ENCODE peak calls at places on chromosome 12, in seven cellular contexts. One of them, this sample, is unnamed.

GRCh38 chr12:93763746-93764147 is 86.6 kb downstream of the CRADD start:
- DNase-seq in substantia nigra: no peak
- DNase-seq in A549: no peak
- DNase-seq in cardiac muscle cell: no peak
- DNase-seq in left ventricle myocardium inferior: no peak
- DNase-seq in A673: no peak
- DNase-seq in psoas muscle: no peak
- DNase-seq in this sample: no peak

GRCh38 chr12:52058631-52059324 is 7.5 kb downstream of the NR4A1 start:
- DNase-seq in substantia nigra: peak
- DNase-seq in A549: no peak
- DNase-seq in cardiac muscle cell: no peak
- DNase-seq in left ventricle myocardium inferior: no peak
- DNase-seq in A673: no peak
- DNase-seq in psoas muscle: no peak
- DNase-seq in this sample: no peak

GRCh38 chr12:120759591-120760348 is 34.1 kb downstream of the ACADS start:
- DNase-seq in substantia nigra: no peak
- DNase-seq in A549: no peak
- DNase-seq in cardiac muscle cell: no peak
- DNase-seq in left ventricle myocardium inferior: no peak
- DNase-seq in A673: no peak
- DNase-seq in psoas muscle: no peak
- DNase-seq in this sample: no peak

GRCh38 chr12:64395739-64396138 is 5.2 kb upstream of the C12orf56 start:
- DNase-seq in substantia nigra: no peak
- DNase-seq in A549: no peak
- DNase-seq in cardiac muscle cell: no peak
- DNase-seq in left ventricle myocardium inferior: no peak
- DNase-seq in A673: no peak
- DNase-seq in psoas muscle: no peak
- DNase-seq in this sample: no peak

GRCh38 chr12:27635349-27635972 is 60.8 kb upstream of the REP15 start:
- DNase-seq in substantia nigra: no peak
- DNase-seq in A549: peak
- DNase-seq in cardiac muscle cell: peak
- DNase-seq in left ventricle myocardium inferior: no peak
- DNase-seq in A673: peak
- DNase-seq in psoas muscle: no peak
- DNase-seq in this sample: no peak

GRCh38 chr12:50120521-50120920 is 8.5 kb downstream of the COX14 start:
- DNase-seq in substantia nigra: no peak
- DNase-seq in A549: no peak
- DNase-seq in cardiac muscle cell: no peak
- DNase-seq in left ventricle myocardium inferior: no peak
- DNase-seq in A673: no peak
- DNase-seq in psoas muscle: no peak
- DNase-seq in this sample: no peak

GRCh38 chr12:62813031-62813829 is 121.7 kb downstream of the PPM1H start:
- DNase-seq in substantia nigra: peak
- DNase-seq in A549: peak
- DNase-seq in cardiac muscle cell: peak
- DNase-seq in left ventricle myocardium inferior: peak
- DNase-seq in A673: peak
- DNase-seq in psoas muscle: peak
- DNase-seq in this sample: no peak

GRCh38 chr12:89370850-89371249 is 18.5 kb upstream of the DUSP6 start:
- DNase-seq in substantia nigra: no peak
- DNase-seq in A549: no peak
- DNase-seq in cardiac muscle cell: no peak
- DNase-seq in left ventricle myocardium inferior: no peak
- DNase-seq in A673: peak
- DNase-seq in psoas muscle: no peak
- DNase-seq in this sample: peak

GRCh38 chr12:31035944-31036665 is 37.6 kb upstream of the DDX11 start:
- DNase-seq in substantia nigra: no peak
- DNase-seq in A549: no peak
- DNase-seq in cardiac muscle cell: no peak
- DNase-seq in left ventricle myocardium inferior: no peak
- DNase-seq in A673: peak
- DNase-seq in psoas muscle: no peak
- DNase-seq in this sample: no peak

GRCh38 chr12:113528606-113529005 is 56.9 kb upstream of the LHX5 start:
- DNase-seq in substantia nigra: no peak
- DNase-seq in A549: no peak
- DNase-seq in cardiac muscle cell: no peak
- DNase-seq in left ventricle myocardium inferior: no peak
- DNase-seq in A673: no peak
- DNase-seq in psoas muscle: no peak
- DNase-seq in this sample: no peak

GRCh38 chr12:95630496-95630895 is 79.2 kb upstream of the USP44 start:
- DNase-seq in substantia nigra: no peak
- DNase-seq in A549: no peak
- DNase-seq in cardiac muscle cell: no peak
- DNase-seq in left ventricle myocardium inferior: no peak
- DNase-seq in A673: no peak
- DNase-seq in psoas muscle: no peak
- DNase-seq in this sample: no peak

GRCh38 chr12:91382081-91382543 is 199.5 kb upstream of the DCN start:
- DNase-seq in substantia nigra: peak
- DNase-seq in A549: peak
- DNase-seq in cardiac muscle cell: peak
- DNase-seq in left ventricle myocardium inferior: peak
- DNase-seq in A673: peak
- DNase-seq in psoas muscle: peak
- DNase-seq in this sample: no peak

GRCh38 chr12:63319386-63319785 is 168.4 kb upstream of the AVPR1A start:
- DNase-seq in substantia nigra: no peak
- DNase-seq in A549: peak
- DNase-seq in cardiac muscle cell: peak
- DNase-seq in left ventricle myocardium inferior: no peak
- DNase-seq in A673: peak
- DNase-seq in psoas muscle: no peak
- DNase-seq in this sample: peak

GRCh38 chr12:112419269-112420133 is 754 bp downstream of the PTPN11 start:
- DNase-seq in substantia nigra: no peak
- DNase-seq in A549: peak
- DNase-seq in cardiac muscle cell: peak
- DNase-seq in left ventricle myocardium inferior: peak
- DNase-seq in A673: peak
- DNase-seq in psoas muscle: peak
- DNase-seq in this sample: peak

GRCh38 chr12:39443704-39444234 is 849 bp upstream of the KIF21A start:
- DNase-seq in substantia nigra: no peak
- DNase-seq in A549: peak
- DNase-seq in cardiac muscle cell: no peak
- DNase-seq in left ventricle myocardium inferior: no peak
- DNase-seq in A673: no peak
- DNase-seq in psoas muscle: no peak
- DNase-seq in this sample: no peak

GRCh38 chr12:26198742-26199141 is 3.4 kb downstream of the SSPN start:
- DNase-seq in substantia nigra: no peak
- DNase-seq in A549: no peak
- DNase-seq in cardiac muscle cell: no peak
- DNase-seq in left ventricle myocardium inferior: peak
- DNase-seq in A673: no peak
- DNase-seq in psoas muscle: peak
- DNase-seq in this sample: no peak

GRCh38 chr12:32024884-32025599 is 65.8 kb downstream of the RESF1 start:
- DNase-seq in substantia nigra: no peak
- DNase-seq in A549: no peak
- DNase-seq in cardiac muscle cell: peak
- DNase-seq in left ventricle myocardium inferior: no peak
- DNase-seq in A673: no peak
- DNase-seq in psoas muscle: no peak
- DNase-seq in this sample: no peak

GRCh38 chr12:27185234-27186045 is 58.6 kb upstream of the STK38L start:
- DNase-seq in substantia nigra: no peak
- DNase-seq in A549: no peak
- DNase-seq in cardiac muscle cell: no peak
- DNase-seq in left ventricle myocardium inferior: no peak
- DNase-seq in A673: no peak
- DNase-seq in psoas muscle: no peak
- DNase-seq in this sample: no peak

GRCh38 chr12:70637286-70637685 is at the start of gene PTPRB:
- DNase-seq in substantia nigra: no peak
- DNase-seq in A549: no peak
- DNase-seq in cardiac muscle cell: no peak
- DNase-seq in left ventricle myocardium inferior: no peak
- DNase-seq in A673: no peak
- DNase-seq in psoas muscle: no peak
- DNase-seq in this sample: no peak

GRCh38 chr12:78398750-78399149 is 465.8 kb upstream of the SYT1 start:
- DNase-seq in substantia nigra: no peak
- DNase-seq in A549: no peak
- DNase-seq in cardiac muscle cell: no peak
- DNase-seq in left ventricle myocardium inferior: no peak
- DNase-seq in A673: no peak
- DNase-seq in psoas muscle: no peak
- DNase-seq in this sample: no peak

DNA sequence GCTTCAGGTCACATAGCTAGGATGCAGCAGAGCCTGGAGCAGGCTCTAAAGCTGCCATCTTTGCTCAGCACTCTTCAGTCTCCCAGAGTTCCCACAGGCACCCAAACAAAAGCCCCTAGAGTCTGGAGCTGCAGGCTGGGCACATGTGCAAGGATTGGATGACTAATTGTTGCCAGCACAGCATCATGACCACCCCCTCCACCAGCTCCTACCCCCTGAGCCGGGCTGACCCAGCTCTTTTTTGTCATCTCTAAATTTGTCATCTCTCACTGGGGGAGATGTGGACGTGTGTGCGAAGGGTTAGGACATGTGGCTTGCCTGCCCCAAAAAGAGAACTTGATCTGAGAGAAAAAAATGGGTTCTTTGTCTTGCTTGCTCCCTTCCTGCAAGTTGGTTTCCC is 4.3 kb upstream of the MMP19 start:
- DNase-seq in substantia nigra: no peak
- DNase-seq in A549: no peak
- DNase-seq in cardiac muscle cell: no peak
- DNase-seq in left ventricle myocardium inferior: no peak
- DNase-seq in A673: no peak
- DNase-seq in psoas muscle: peak
- DNase-seq in this sample: no peak
- H3K27ac ChIP-seq in substantia nigra: no peak
- H3K27ac ChIP-seq in A549: no peak
- H3K27ac ChIP-seq in cardiac muscle cell: no peak
- H3K27ac ChIP-seq in left ventricle myocardium inferior: peak
- H3K27ac ChIP-seq in A673: peak
- H3K27ac ChIP-seq in psoas muscle: peak
- H3K27ac ChIP-seq in this sample: peak

DNA sequence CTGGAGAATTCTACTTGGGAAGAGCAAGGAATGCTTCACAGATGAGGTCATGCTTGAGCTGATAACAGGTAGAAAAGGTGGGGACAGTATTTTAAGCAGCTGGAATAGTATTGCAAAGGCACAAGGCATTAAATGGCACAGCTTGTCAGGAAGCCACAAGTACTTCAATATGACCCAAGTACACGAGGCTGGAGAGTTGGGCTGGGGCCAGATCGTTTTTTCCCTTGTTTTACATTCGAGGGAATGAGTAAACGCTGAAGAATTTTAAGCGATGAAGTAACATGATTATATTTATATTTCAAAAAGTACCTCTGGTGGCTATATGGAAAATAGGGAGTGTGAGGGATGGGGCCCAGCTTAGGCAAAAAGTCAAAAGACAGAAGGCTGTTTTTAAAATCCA is 54.9 kb upstream of the ARID2 start:
- DNase-seq in substantia nigra: no peak
- DNase-seq in A549: no peak
- DNase-seq in cardiac muscle cell: no peak
- DNase-seq in left ventricle myocardium inferior: peak
- DNase-seq in A673: peak
- DNase-seq in psoas muscle: peak
- DNase-seq in this sample: peak
- H3K27ac ChIP-seq in substantia nigra: no peak
- H3K27ac ChIP-seq in A549: no peak
- H3K27ac ChIP-seq in cardiac muscle cell: no peak
- H3K27ac ChIP-seq in left ventricle myocardium inferior: peak
- H3K27ac ChIP-seq in A673: no peak
- H3K27ac ChIP-seq in psoas muscle: no peak
- H3K27ac ChIP-seq in this sample: no peak

DNA sequence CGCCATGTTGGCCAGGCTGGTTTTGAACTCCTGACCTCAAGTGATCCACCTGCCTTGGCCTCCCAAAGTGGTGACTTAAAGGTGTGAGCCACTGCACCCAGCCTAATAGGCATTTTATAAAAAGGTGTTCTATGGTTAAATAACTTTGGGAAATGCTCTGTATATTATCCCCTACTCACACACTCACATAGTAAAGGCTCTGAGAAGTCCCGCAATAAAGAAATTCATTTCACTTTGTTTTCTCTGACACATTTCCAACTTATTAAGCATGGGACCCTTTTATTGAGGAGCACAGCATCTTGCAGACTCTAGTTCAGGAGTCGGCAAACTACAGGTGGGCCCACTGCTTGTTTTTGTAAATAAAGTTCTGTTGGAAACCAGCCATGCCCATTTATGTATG is 63.9 kb downstream of the RNFT2 start:
- DNase-seq in substantia nigra: no peak
- DNase-seq in A549: no peak
- DNase-seq in cardiac muscle cell: no peak
- DNase-seq in left ventricle myocardium inferior: no peak
- DNase-seq in A673: no peak
- DNase-seq in psoas muscle: no peak
- DNase-seq in this sample: no peak
- H3K27ac ChIP-seq in substantia nigra: no peak
- H3K27ac ChIP-seq in A549: no peak
- H3K27ac ChIP-seq in cardiac muscle cell: no peak
- H3K27ac ChIP-seq in left ventricle myocardium inferior: no peak
- H3K27ac ChIP-seq in A673: no peak
- H3K27ac ChIP-seq in psoas muscle: no peak
- H3K27ac ChIP-seq in this sample: no peak

GRCh38 chr12:71981149-71981548 is 42.5 kb downstream of the TPH2 start:
- DNase-seq in substantia nigra: no peak
- DNase-seq in A549: no peak
- DNase-seq in cardiac muscle cell: peak
- DNase-seq in left ventricle myocardium inferior: no peak
- DNase-seq in A673: no peak
- DNase-seq in psoas muscle: no peak
- DNase-seq in this sample: no peak

DNA sequence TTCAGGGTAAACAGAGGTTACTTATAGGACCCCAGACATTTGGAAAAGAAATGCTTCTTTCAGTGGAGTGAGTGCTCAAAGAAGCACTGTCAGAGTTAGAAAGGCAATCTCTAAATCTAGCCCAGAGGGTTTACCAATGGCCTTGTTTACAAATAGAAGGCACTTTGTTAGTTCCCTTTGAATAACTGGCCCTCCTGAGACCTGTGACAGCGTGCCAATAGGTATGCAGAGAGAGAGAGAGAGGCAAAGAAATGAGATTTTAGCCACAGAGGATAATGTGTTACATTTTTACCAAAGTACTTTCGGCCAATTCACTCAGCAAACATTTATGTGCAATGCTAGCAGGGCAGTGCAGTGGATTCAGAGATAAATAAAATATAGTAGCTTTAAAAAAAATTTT is 41.9 kb downstream of the TPH2 start:
- DNase-seq in substantia nigra: no peak
- DNase-seq in A549: no peak
- DNase-seq in cardiac muscle cell: no peak
- DNase-seq in left ventricle myocardium inferior: no peak
- DNase-seq in A673: no peak
- DNase-seq in psoas muscle: no peak
- DNase-seq in this sample: no peak
- H3K27ac ChIP-seq in substantia nigra: no peak
- H3K27ac ChIP-seq in A549: no peak
- H3K27ac ChIP-seq in cardiac muscle cell: no peak
- H3K27ac ChIP-seq in left ventricle myocardium inferior: no peak
- H3K27ac ChIP-seq in A673: no peak
- H3K27ac ChIP-seq in psoas muscle: no peak
- H3K27ac ChIP-seq in this sample: no peak